ENCODE peak calls at places on chromosomes 7 and 10, in ten cellular contexts. One of them, this sample, is unnamed.

GRCh38 chr7:1670894-1671875 is 1.1 kb downstream of the ELFN1 start:
- DNase-seq in fibroblast of villous mesenchyme: no peak
- DNase-seq in T1000: no peak
- DNase-seq in Calu3: no peak
- DNase-seq in GM12892: no peak
- DNase-seq in NAMALWA: peak; percentile 34
- DNase-seq in OCI-LY7: no peak
- DNase-seq in M059J: no peak
- DNase-seq in Kasumi-1: no peak
- DNase-seq in head of caudate nucleus: no peak
- DNase-seq in this sample: no peak

GRCh38 chr7:159139639-159140038 is 5.0 kb downstream of the VIPR2 start:
- DNase-seq in GM12892: no peak
- DNase-seq in T1000: no peak
- DNase-seq in NAMALWA: no peak
- DNase-seq in Calu3: no peak
- DNase-seq in head of caudate nucleus: no peak
- DNase-seq in OCI-LY7: no peak
- DNase-seq in fibroblast of villous mesenchyme: no peak
- DNase-seq in Kasumi-1: no peak
- DNase-seq in M059J: no peak
- DNase-seq in this sample: no peak

GRCh38 chr10:110446954-110447608 is 50.6 kb upstream of the DUSP5 start:
- DNase-seq in head of caudate nucleus: no peak
- DNase-seq in OCI-LY7: no peak
- DNase-seq in Kasumi-1: peak; percentile 89
- DNase-seq in NAMALWA: no peak
- DNase-seq in fibroblast of villous mesenchyme: peak; percentile 85
- DNase-seq in GM12892: no peak
- DNase-seq in T1000: no peak
- DNase-seq in Calu3: no peak
- DNase-seq in M059J: peak; percentile 87
- DNase-seq in this sample: no peak

GRCh38 chr7:5255832-5256231 is 26.9 kb upstream of the SLC29A4 start:
- DNase-seq in OCI-LY7: no peak
- DNase-seq in GM12892: no peak
- DNase-seq in Calu3: no peak
- DNase-seq in Kasumi-1: no peak
- DNase-seq in M059J: no peak
- DNase-seq in T1000: no peak
- DNase-seq in head of caudate nucleus: no peak
- DNase-seq in fibroblast of villous mesenchyme: no peak
- DNase-seq in NAMALWA: no peak
- DNase-seq in this sample: no peak

GRCh38 chr10:97204826-97205679 is 19.3 kb upstream of the SLIT1 start:
- DNase-seq in T1000: no peak
- DNase-seq in OCI-LY7: no peak
- DNase-seq in fibroblast of villous mesenchyme: no peak
- DNase-seq in GM12892: no peak
- DNase-seq in NAMALWA: no peak
- DNase-seq in Kasumi-1: no peak
- DNase-seq in head of caudate nucleus: no peak
- DNase-seq in M059J: no peak
- DNase-seq in Calu3: no peak
- DNase-seq in this sample: no peak

GRCh38 chr10:85548038-85548437 is 818.6 kb downstream of the GRID1 start:
- DNase-seq in head of caudate nucleus: peak; percentile 77
- DNase-seq in GM12892: no peak
- DNase-seq in fibroblast of villous mesenchyme: peak; percentile 16
- DNase-seq in NAMALWA: peak; percentile 54
- DNase-seq in Kasumi-1: no peak
- DNase-seq in M059J: peak; percentile 35
- DNase-seq in OCI-LY7: peak; percentile 17
- DNase-seq in T1000: peak; percentile 14
- DNase-seq in Calu3: peak; percentile 59
- DNase-seq in this sample: no peak

GRCh38 chr10:125123363-125124113 is 36.8 kb downstream of the CTBP2 start:
- DNase-seq in T1000: peak; percentile 81
- DNase-seq in M059J: peak; percentile 90
- DNase-seq in NAMALWA: no peak
- DNase-seq in Calu3: peak; percentile 88
- DNase-seq in OCI-LY7: no peak
- DNase-seq in GM12892: no peak
- DNase-seq in Kasumi-1: no peak
- DNase-seq in fibroblast of villous mesenchyme: peak; percentile 89
- DNase-seq in head of caudate nucleus: peak; percentile 55
- DNase-seq in this sample: no peak

GRCh38 chr10:28954211-28954610 is 276.9 kb downstream of the BAMBI start:
- DNase-seq in M059J: no peak
- DNase-seq in T1000: no peak
- DNase-seq in head of caudate nucleus: no peak
- DNase-seq in OCI-LY7: no peak
- DNase-seq in NAMALWA: no peak
- DNase-seq in GM12892: no peak
- DNase-seq in Calu3: no peak
- DNase-seq in Kasumi-1: no peak
- DNase-seq in fibroblast of villous mesenchyme: no peak
- DNase-seq in this sample: no peak

GRCh38 chr7:138186951-138187351 is 110.7 kb downstream of the AKR1D1 start:
- DNase-seq in Kasumi-1: peak; percentile 45
- DNase-seq in fibroblast of villous mesenchyme: peak; percentile 83
- DNase-seq in GM12892: no peak
- DNase-seq in NAMALWA: no peak
- DNase-seq in M059J: peak; percentile 91
- DNase-seq in Calu3: peak; percentile 7
- DNase-seq in head of caudate nucleus: no peak
- DNase-seq in T1000: peak; percentile 12
- DNase-seq in OCI-LY7: no peak
- DNase-seq in this sample: no peak

GRCh38 chr7:134891262-134892001 is 94.9 kb upstream of the AGBL3 start:
- DNase-seq in T1000: peak; percentile 41
- DNase-seq in Kasumi-1: no peak
- DNase-seq in fibroblast of villous mesenchyme: peak; percentile 95
- DNase-seq in OCI-LY7: no peak
- DNase-seq in GM12892: no peak
- DNase-seq in M059J: no peak
- DNase-seq in NAMALWA: no peak
- DNase-seq in Calu3: peak; percentile 13
- DNase-seq in head of caudate nucleus: peak; percentile 81
- DNase-seq in this sample: peak; percentile 31

GRCh38 chr10:62626096-62626495 is 178.4 kb upstream of the ADO start:
- DNase-seq in GM12892: no peak
- DNase-seq in fibroblast of villous mesenchyme: no peak
- DNase-seq in Kasumi-1: no peak
- DNase-seq in NAMALWA: peak; percentile 16
- DNase-seq in head of caudate nucleus: no peak
- DNase-seq in OCI-LY7: peak; percentile 60
- DNase-seq in Calu3: no peak
- DNase-seq in M059J: no peak
- DNase-seq in T1000: no peak
- DNase-seq in this sample: no peak

GRCh38 chr10:62093863-62094291 is 174.8 kb downstream of the RTKN2 start:
- DNase-seq in M059J: peak; percentile 88
- DNase-seq in fibroblast of villous mesenchyme: peak; percentile 86
- DNase-seq in T1000: no peak
- DNase-seq in OCI-LY7: no peak
- DNase-seq in Calu3: peak; percentile 34
- DNase-seq in Kasumi-1: no peak
- DNase-seq in head of caudate nucleus: no peak
- DNase-seq in GM12892: no peak
- DNase-seq in NAMALWA: no peak
- DNase-seq in this sample: no peak

GRCh38 chr10:133158756-133159610 is 1.0 kb upstream of the KNDC1 start:
- DNase-seq in fibroblast of villous mesenchyme: peak; percentile 11
- DNase-seq in GM12892: no peak
- DNase-seq in M059J: peak; percentile 13
- DNase-seq in OCI-LY7: no peak
- DNase-seq in head of caudate nucleus: no peak
- DNase-seq in Calu3: peak; percentile 25
- DNase-seq in T1000: no peak
- DNase-seq in Kasumi-1: no peak
- DNase-seq in NAMALWA: no peak
- DNase-seq in this sample: no peak

GRCh38 chr7:6486438-6487183 is 38.9 kb upstream of the DAGLB start:
- DNase-seq in Calu3: no peak
- DNase-seq in fibroblast of villous mesenchyme: no peak
- DNase-seq in GM12892: no peak
- DNase-seq in Kasumi-1: no peak
- DNase-seq in NAMALWA: no peak
- DNase-seq in T1000: no peak
- DNase-seq in OCI-LY7: no peak
- DNase-seq in M059J: no peak
- DNase-seq in head of caudate nucleus: no peak
- DNase-seq in this sample: no peak

GRCh38 chr10:133364645-133365431 is 7.0 kb upstream of the FUOM start:
- DNase-seq in fibroblast of villous mesenchyme: no peak
- DNase-seq in head of caudate nucleus: no peak
- DNase-seq in OCI-LY7: no peak
- DNase-seq in NAMALWA: no peak
- DNase-seq in Calu3: no peak
- DNase-seq in M059J: no peak
- DNase-seq in T1000: no peak
- DNase-seq in Kasumi-1: no peak
- DNase-seq in GM12892: no peak
- DNase-seq in this sample: no peak

GRCh38 chr10:79050896-79051555 is 17.7 kb upstream of the ZMIZ1 start:
- DNase-seq in NAMALWA: no peak
- DNase-seq in OCI-LY7: no peak
- DNase-seq in T1000: no peak
- DNase-seq in Calu3: no peak
- DNase-seq in fibroblast of villous mesenchyme: peak; percentile 59
- DNase-seq in head of caudate nucleus: no peak
- DNase-seq in M059J: no peak
- DNase-seq in Kasumi-1: no peak
- DNase-seq in GM12892: no peak
- DNase-seq in this sample: no peak

This sample was measured in D721Med.